ENCODE peak calls at places on chromosomes 11 and 22, in seven cellular contexts. Z is T-helper 2 cell; S is body of pancreas; C is stimulated activated CD4-positive, alpha-beta T cell treated with anti-CD3 and anti-CD28 coated beads, Interleukin-15, amount 100 ng/mL, for 24 hours; I is SK-N-MC; B is psoas muscle; V is AG04449. N is an unnamed sample.

GRCh38 chr22:43711681-43712080 is 100.4 kb downstream of the EFCAB6 start:
- DNase-seq in Z (no peak), S (no peak), C (no peak), I (no peak), B (no peak), V (no peak), N (no peak)

GRCh38 chr11:46675288-46675851 is 25.0 kb downstream of the ARHGAP1 start:
- DNase-seq in Z (no peak), S (peak), C (no peak), I (no peak), B (peak), V (no peak), N (peak)

GRCh38 chr11:455566-456147 is 5.6 kb downstream of the PTDSS2 start:
- DNase-seq in Z (no peak), S (no peak), C (no peak), I (no peak), B (peak), V (no peak), N (no peak)

GRCh38 chr11:61095022-61095421 is 7.3 kb upstream of the CD5 start:
- DNase-seq in Z (no peak), S (no peak), C (no peak), I (no peak), B (no peak), V (no peak), N (no peak)

GRCh38 chr11:57222239-57222638 is 14.8 kb downstream of the APLNR start:
- DNase-seq in Z (no peak), S (no peak), C (no peak), I (no peak), B (no peak), V (no peak), N (no peak)

GRCh38 chr22:24845036-24845918 is 39.3 kb downstream of the SGSM1 start:
- DNase-seq in Z (no peak), S (no peak), C (peak), I (no peak), B (peak), V (peak), N (no peak)

GRCh38 chr11:32892355-32893090 is at the start of gene QSER1:
- DNase-seq in Z (peak), S (peak), C (peak), I (no peak), B (peak), V (no peak), N (peak)

GRCh38 chr22:42547562-42547961 is 6.2 kb upstream of the SERHL2 start:
- DNase-seq in Z (no peak), S (no peak), C (no peak), I (no peak), B (no peak), V (no peak), N (no peak)